ENCODE peak calls at places on chromosomes 4 and X, in nine cellular contexts. E is EL; L is AG04449; D is pulmonary artery endothelial cell; K is CD4-positive, alpha-beta T cell; N is activated naive CD8-positive, alpha-beta T cell treated with anti-CD3 and anti-CD28 coated beads for 36 hours; A is dorsolateral prefrontal cortex; P is heart left ventricle; S is T-helper 9 cell. Q is an unnamed sample.
A peak's percentile ranks its signal among the peaks of the same experiment; 100 is the strongest.

GRCh38 chr4:138390286-138390685 is 148.1 kb upstream of the SLC7A11 start:
- DNase-seq in E (peak; percentile 31), L (no peak), D (no peak), K (no peak), N (no peak), A (no peak), P (no peak), S (no peak), Q (no peak)

GRCh38 chrX:148448686-148449085 is 51.7 kb upstream of the AFF2 start:
- DNase-seq in E (no peak), L (no peak), D (no peak), K (no peak), N (no peak), A (no peak), P (no peak), S (no peak), Q (no peak)

GRCh38 chr4:94766856-94767255 is 9.1 kb downstream of the BMPR1B start:
- DNase-seq in E (no peak), L (no peak), D (no peak), K (no peak), N (no peak), A (no peak), P (no peak), S (no peak), Q (no peak)

GRCh38 chrX:131072871-131073571 is 14.9 kb downstream of the ARHGAP36 start:
- DNase-seq in E (no peak), L (no peak), D (no peak), K (no peak), N (no peak), A (no peak), P (no peak), S (no peak), Q (no peak)

GRCh38 chrX:41025926-41026325 is 59.3 kb upstream of the USP9X start:
- DNase-seq in E (no peak), L (no peak), D (no peak), K (no peak), N (no peak), A (no peak), P (no peak), S (no peak), Q (no peak)

GRCh38 chr4:159607824-159608223 is 504.9 kb downstream of the RAPGEF2 start:
- DNase-seq in E (no peak), L (no peak), D (no peak), K (no peak), N (no peak), A (no peak), P (no peak), S (no peak), Q (peak; percentile 47)

GRCh38 chr4:98181815-98182214 is 38.5 kb upstream of the STPG2 start:
- DNase-seq in E (peak; percentile 12), L (no peak), D (no peak), K (no peak), N (no peak), A (no peak), P (no peak), S (no peak), Q (no peak)

GRCh38 chrX:38699603-38700110 is 101.6 kb upstream of the MID1IP1 start:
- DNase-seq in E (no peak), L (no peak), D (no peak), K (no peak), N (no peak), A (no peak), P (no peak), S (no peak), Q (no peak)

GRCh38 chr4:80390178-80390577 is 54.6 kb downstream of the CFAP299 start:
- DNase-seq in E (no peak), L (no peak), D (no peak), K (no peak), N (no peak), A (no peak), P (no peak), S (no peak), Q (no peak)

GRCh38 chr4:74320559-74321118 is 12.4 kb downstream of the EPGN start:
- DNase-seq in E (peak; percentile 70), L (no peak), D (peak; percentile 24), K (no peak), N (peak; percentile 17), A (no peak), P (no peak), S (no peak), Q (peak; percentile 22)

GRCh38 chrX:21744721-21745120 is 13.2 kb downstream of the SMPX start:
- DNase-seq in E (no peak), L (no peak), D (no peak), K (no peak), N (no peak), A (no peak), P (no peak), S (no peak), Q (no peak)

GRCh38 chr4:182653596-182653995 is 263.6 kb downstream of the DCTD start:
- DNase-seq in E (peak; percentile 11), L (peak; percentile 36), D (peak; percentile 29), K (no peak), N (no peak), A (no peak), P (no peak), S (no peak), Q (peak; percentile 45)

GRCh38 chrX:46029777-46030176 is 515.4 kb downstream of the ZNF674 start:
- DNase-seq in E (peak; percentile 3), L (no peak), D (no peak), K (no peak), N (no peak), A (no peak), P (no peak), S (no peak), Q (no peak)

GRCh38 chr4:36208884-36209473 is 35.3 kb downstream of the ARAP2 start:
- DNase-seq in E (no peak), L (no peak), D (no peak), K (no peak), N (peak; percentile 49), A (no peak), P (peak; percentile 36), S (no peak), Q (no peak)

GRCh38 chr4:167218022-167218608 is 16.2 kb downstream of the SPOCK3 start:
- DNase-seq in E (no peak), L (no peak), D (no peak), K (no peak), N (no peak), A (no peak), P (no peak), S (no peak), Q (no peak)

GRCh38 chr4:177484613-177485021 is 42.4 kb upstream of the AGA start:
- DNase-seq in E (peak; percentile 88), L (peak; percentile 67), D (no peak), K (no peak), N (no peak), A (no peak), P (no peak), S (no peak), Q (no peak)

GRCh38 chrX:118519411-118520205 is 24.0 kb downstream of the DOCK11 start:
- DNase-seq in E (peak; percentile 52), L (no peak), D (no peak), K (no peak), N (no peak), A (no peak), P (no peak), S (no peak), Q (no peak)

GRCh38 chrX:39222361-39223113 is 421.3 kb downstream of the MID1IP1 start:
- DNase-seq in E (no peak), L (no peak), D (no peak), K (no peak), N (no peak), A (no peak), P (no peak), S (no peak), Q (no peak)

GRCh38 chr4:169723207-169723606 is 34.5 kb downstream of the HPF1 start:
- DNase-seq in E (no peak), L (no peak), D (no peak), K (no peak), N (no peak), A (no peak), P (no peak), S (no peak), Q (no peak)

GRCh38 chr4:101123231-101123630 is 224.1 kb downstream of the PPP3CA start:
- DNase-seq in E (no peak), L (no peak), D (no peak), K (no peak), N (no peak), A (no peak), P (no peak), S (no peak), Q (no peak)

GRCh38 chr4:74455361-74456055 is 10.6 kb downstream of the AREG start:
- DNase-seq in E (no peak), L (no peak), D (no peak), K (no peak), N (no peak), A (no peak), P (no peak), S (no peak), Q (no peak)

GRCh38 chrX:128619490-128619889 is 567.3 kb upstream of the ACTRT1 start:
- DNase-seq in E (no peak), L (no peak), D (no peak), K (no peak), N (no peak), A (no peak), P (no peak), S (no peak), Q (no peak)

GRCh38 chr4:8549352-8549931 is 30.8 kb upstream of the GPR78 start:
- DNase-seq in E (no peak), L (no peak), D (no peak), K (no peak), N (no peak), A (no peak), P (no peak), S (no peak), Q (no peak)

GRCh38 chr4:38177792-38178665 is 217.8 kb downstream of the PTTG2 start:
- DNase-seq in E (no peak), L (no peak), D (no peak), K (peak; percentile 35), N (peak; percentile 45), A (no peak), P (peak; percentile 86), S (peak; percentile 15), Q (no peak)

GRCh38 chr4:70197842-70198241 is 2.3 kb downstream of the ODAM start:
- DNase-seq in E (no peak), L (no peak), D (no peak), K (no peak), N (no peak), A (no peak), P (no peak), S (no peak), Q (no peak)

GRCh38 chrX:11190745-11191510 is 79.8 kb downstream of the HCCS start:
- DNase-seq in E (no peak), L (no peak), D (no peak), K (no peak), N (no peak), A (no peak), P (no peak), S (no peak), Q (peak; percentile 25)

GRCh38 chr4:17072483-17072882 is 174.0 kb upstream of the LDB2 start:
- DNase-seq in E (no peak), L (no peak), D (no peak), K (no peak), N (no peak), A (no peak), P (no peak), S (no peak), Q (no peak)